ENCODE peak calls at places on chromosome 13, in eight cellular contexts. V, Q, X, G, T, K, I and O are unnamed samples.

GRCh38 chr13:27005556-27005955 is 166.1 kb downstream of the USP12 start:
- DNase-seq in I (no peak), Q (no peak), T (no peak), V (no peak), X (no peak), K (peak), G (peak), O (no peak)

GRCh38 chr13:50149932-50150331 is 134.7 kb downstream of the KCNRG start:
- DNase-seq in K (peak), I (no peak), Q (no peak), V (no peak), G (no peak), X (no peak), T (no peak), O (peak)

GRCh38 chr13:97338571-97338970 is 95.4 kb upstream of the RAP2A start:
- DNase-seq in Q (no peak), I (no peak), G (no peak), V (no peak), X (no peak), K (no peak), T (no peak), O (no peak)

GRCh38 chr13:107295391-107296157 is 727.6 kb upstream of the ARGLU1 start:
- DNase-seq in K (no peak), X (no peak), Q (no peak), I (no peak), G (no peak), T (no peak), V (no peak), O (no peak)

GRCh38 chr13:74452176-74452575 is 318.0 kb upstream of the KLF12 start:
- DNase-seq in K (no peak), G (no peak), T (no peak), Q (no peak), X (no peak), I (no peak), V (no peak), O (no peak)

GRCh38 chr13:40251343-40252032 is 415.0 kb downstream of the FOXO1 start:
- DNase-seq in X (no peak), K (no peak), Q (peak), V (no peak), T (no peak), I (no peak), G (no peak), O (no peak)

GRCh38 chr13:75256922-75257321 is 225.0 kb downstream of the TBC1D4 start:
- DNase-seq in V (no peak), G (no peak), I (no peak), Q (no peak), X (no peak), K (no peak), T (no peak), O (no peak)

GRCh38 chr13:109949395-109949794 is 163.0 kb upstream of the IRS2 start:
- DNase-seq in X (no peak), T (no peak), I (no peak), Q (no peak), V (no peak), G (no peak), K (no peak), O (no peak)

GRCh38 chr13:59493436-59493965 is 670.2 kb downstream of the DIAPH3 start:
- DNase-seq in T (no peak), K (no peak), X (no peak), Q (no peak), I (no peak), G (no peak), V (no peak), O (no peak)

GRCh38 chr13:41544824-41545707 is 87.7 kb downstream of the RGCC start:
- DNase-seq in K (no peak), T (no peak), Q (no peak), I (no peak), V (no peak), X (no peak), G (no peak), O (no peak)

GRCh38 chr13:18959229-18959628 is 222.4 kb downstream of the TUBA3C start:
- DNase-seq in K (no peak), T (no peak), G (no peak), X (no peak), Q (no peak), V (no peak), I (no peak), O (no peak)

GRCh38 chr13:109968876-109969577 is 182.6 kb upstream of the IRS2 start:
- DNase-seq in K (no peak), V (no peak), T (no peak), Q (no peak), X (no peak), I (no peak), G (no peak), O (no peak)

GRCh38 chr13:47256618-47257017 is 359.8 kb upstream of the HTR2A start:
- DNase-seq in G (no peak), V (no peak), X (peak), Q (no peak), I (no peak), T (no peak), K (no peak), O (no peak)

GRCh38 chr13:66532845-66533244 is 697.3 kb downstream of the PCDH9 start:
- DNase-seq in T (no peak), K (no peak), X (no peak), V (no peak), Q (no peak), I (no peak), G (no peak), O (no peak)

GRCh38 chr13:93231867-93232266 is 5.3 kb downstream of the GPC6 start:
- DNase-seq in I (no peak), K (no peak), G (no peak), T (no peak), V (no peak), Q (no peak), X (no peak), O (no peak)

GRCh38 chr13:109100705-109101104 is 471.3 kb downstream of the MYO16 start:
- DNase-seq in I (no peak), G (no peak), T (no peak), X (no peak), Q (no peak), V (no peak), K (no peak), O (no peak)

GRCh38 chr13:52850396-52851152 is 2.1 kb upstream of the PCDH8 start:
- DNase-seq in K (peak), I (peak), X (no peak), T (no peak), V (no peak), Q (no peak), G (peak), O (peak)

GRCh38 chr13:30744056-30744684 is 8.8 kb downstream of the ALOX5AP start:
- DNase-seq in G (peak), X (no peak), V (peak), Q (peak), I (no peak), K (no peak), T (peak), O (no peak)

GRCh38 chr13:111654531-111654930 is 334.1 kb downstream of the TEX29 start:
- DNase-seq in T (no peak), X (no peak), K (no peak), V (no peak), Q (no peak), I (no peak), G (no peak), O (no peak)

GRCh38 chr13:34620073-34620858 is 321.8 kb upstream of the NBEA start:
- DNase-seq in V (no peak), T (no peak), G (no peak), Q (no peak), I (peak), X (no peak), K (peak), O (peak)

GRCh38 chr13:99743079-99743478 is 228.5 kb downstream of the ZIC5 start:
- DNase-seq in X (no peak), K (peak), V (no peak), G (no peak), T (no peak), I (no peak), Q (no peak), O (no peak)

GRCh38 chr13:93108111-93108581 is 118.5 kb upstream of the GPC6 start:
- DNase-seq in Q (no peak), K (no peak), T (no peak), X (no peak), I (no peak), V (no peak), G (no peak), O (peak)

GRCh38 chr13:47480121-47480520 is 521.0 kb downstream of the SUCLA2 start:
- DNase-seq in K (no peak), G (no peak), T (no peak), I (no peak), X (peak), V (no peak), Q (no peak), O (no peak)

GRCh38 chr13:45681101-45681500 is 21.0 kb upstream of the CBY2 start:
- DNase-seq in G (no peak), Q (no peak), X (no peak), T (no peak), I (no peak), K (no peak), V (no peak), O (no peak)

GRCh38 chr13:77565635-77566034 is 30.1 kb downstream of the SCEL start:
- DNase-seq in T (no peak), Q (peak), I (no peak), X (no peak), V (no peak), G (no peak), K (peak), O (peak)